ENCODE peak calls at places on chromosomes 4 and X, in four cellular contexts. Y is PC-3, W is breast epithelium, D is right lobe of liver. R is an unnamed sample. For H3K36me3, the result is how much of the 10 kb centered on the place peaks cover.

GRCh38 chr4:40454816-40455215 is 119.7 kb downstream of the CHRNA9 start:
- DNase-seq in Y (no peak), W (no peak), D (no peak), R (no peak)

GRCh38 chrX:18294893-18295292 is 59.6 kb downstream of the SCML2 start:
- DNase-seq in Y (no peak), W (no peak), D (no peak), R (no peak)

GRCh38 chrX:110748256-110748811 is 47.3 kb downstream of the CHRDL1 start:
- DNase-seq in Y (no peak), W (no peak), D (no peak), R (no peak)

GRCh38 chr4:133960975-133961374 is 240.6 kb downstream of the PABPC4L start:
- DNase-seq in Y (no peak), W (no peak), D (no peak), R (no peak)

GRCh38 chr4:158036998-158037397 is 135.8 kb downstream of the GASK1B start:
- DNase-seq in Y (no peak), W (no peak), D (no peak), R (no peak)

GRCh38 chrX:104315555-104315954 is 60.8 kb upstream of the ESX1 start:
- DNase-seq in Y (peak), W (no peak), D (no peak), R (no peak)

GRCh38 chrX:10620121-10620699 is at the start of gene MID1:
- DNase-seq in Y (peak), W (peak), D (peak), R (peak)

GRCh38 chr4:31539279-31540074 is 819.3 kb downstream of the PCDH7 start:
- DNase-seq in Y (no peak), W (no peak), D (no peak), R (no peak)

GRCh38 chrX:155009994-155010472 is 12.5 kb downstream of the F8 start:
- DNase-seq in Y (no peak), W (no peak), D (peak), R (no peak)

GRCh38 chrX:141732031-141732430 is 33.5 kb upstream of the SPANXD start:
- DNase-seq in Y (peak), W (no peak), D (no peak), R (no peak)

GRCh38 chr4:76689079-76689817 is 208.7 kb downstream of the SOWAHB start:
- DNase-seq in Y (peak), W (no peak), D (peak), R (peak)

GRCh38 chr4:76690906-76691275 is 207.1 kb downstream of the SOWAHB start:
- DNase-seq in Y (peak), W (no peak), D (no peak), R (no peak)

GRCh38 chr4:76691767-76692689 is 205.9 kb downstream of the SOWAHB start:
- DNase-seq in Y (no peak), W (no peak), D (no peak), R (no peak)

GRCh38 chr4:76688737-76689078 is 209.2 kb downstream of the SOWAHB start:
- DNase-seq in Y (peak), W (no peak), D (no peak), R (no peak)

DNA sequence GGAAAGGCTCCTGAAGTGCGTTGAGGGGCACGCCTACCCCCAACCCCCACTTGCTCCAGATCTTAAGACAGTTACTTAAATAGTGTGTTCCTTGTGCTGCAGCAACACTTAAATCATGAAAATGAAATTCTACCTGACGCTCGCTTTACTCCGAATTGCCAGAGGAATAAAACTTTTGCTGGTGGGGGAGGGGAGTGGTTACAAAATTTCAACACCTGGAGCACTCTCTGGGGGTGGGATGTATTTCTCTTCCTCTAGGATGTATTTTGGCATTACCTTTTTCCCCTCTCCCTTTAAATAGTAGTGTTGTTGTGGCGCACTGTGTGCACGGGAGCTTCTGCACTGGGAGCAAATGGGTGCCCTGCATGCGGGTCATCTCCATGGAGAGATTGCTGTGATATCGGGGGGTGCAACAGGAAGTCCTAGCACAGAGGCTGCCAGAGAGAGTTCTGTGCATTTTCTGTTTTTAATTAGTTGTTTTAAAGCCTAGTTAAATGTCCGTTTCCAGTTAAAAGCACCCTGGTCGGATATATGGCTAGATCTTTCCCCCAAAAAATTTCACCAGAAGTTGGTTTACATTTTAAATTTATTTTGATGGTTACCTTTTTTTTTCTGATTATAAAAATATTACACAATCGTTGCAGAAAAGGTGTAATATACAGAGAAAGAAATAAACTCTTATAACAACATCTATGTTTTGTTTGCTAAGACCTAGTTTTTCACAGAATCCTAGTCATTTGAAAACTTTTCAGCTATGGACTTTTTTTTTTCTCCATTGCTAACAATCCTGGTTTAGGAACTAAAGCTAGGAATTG is 207.6 kb downstream of the SOWAHB start:
- DNase-seq in Y (peak), W (no peak), D (no peak), R (no peak)
- H3K36me3 ChIP-seq in Y (under half), W (under half), D (under half), R (under half)

GRCh38 chr4:99564921-99565320 is 1.1 kb upstream of the TRMT10A start:
- DNase-seq in Y (no peak), W (no peak), D (no peak), R (no peak)

DNA sequence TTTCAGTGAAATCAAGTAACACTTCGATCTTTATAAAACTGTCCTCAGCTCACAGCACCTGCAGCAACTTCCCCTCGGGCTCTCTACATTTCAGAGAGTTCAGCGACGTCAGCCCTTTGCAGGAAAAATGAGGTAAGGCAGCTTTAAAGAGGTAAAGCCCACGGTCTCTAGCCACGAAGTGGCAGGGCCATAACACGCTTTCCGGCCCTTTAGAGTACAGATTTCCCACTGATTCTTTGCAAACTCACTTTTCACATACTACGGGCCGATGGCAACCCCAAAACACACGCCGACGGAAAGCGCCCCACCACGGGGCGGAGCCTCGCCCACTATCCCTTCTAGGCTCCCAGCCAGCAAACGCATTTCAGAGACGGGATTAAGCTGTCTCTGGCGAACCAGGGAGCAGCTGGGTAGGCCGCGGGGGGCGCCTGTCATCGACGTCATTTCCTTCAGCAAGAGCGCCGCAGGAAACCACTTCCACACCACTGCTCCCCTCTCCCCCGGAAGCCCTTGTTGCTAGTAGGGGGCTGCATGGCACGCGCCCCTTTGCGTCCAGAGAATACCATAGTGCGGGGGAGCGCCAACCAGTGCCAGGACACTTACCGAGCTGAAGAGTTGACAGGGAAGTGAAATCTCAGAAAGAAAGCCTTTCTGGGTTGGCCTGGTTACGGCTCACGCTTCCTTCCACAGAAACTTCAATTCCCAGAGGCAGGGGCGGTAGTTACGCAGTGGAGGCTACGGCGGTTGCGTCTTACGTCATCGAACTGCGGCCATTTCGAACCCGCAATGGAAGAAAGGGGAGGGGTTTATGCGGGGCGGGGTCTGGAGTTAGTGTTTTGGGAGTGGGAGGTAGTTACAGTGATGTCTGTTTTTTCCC is at the start of gene TRMT10A:
- DNase-seq in Y (peak), W (peak), D (peak), R (peak)
- TF ChIP-seq CTCF in Y (no peak), W (peak), D (no peak), R (no peak)

DNA sequence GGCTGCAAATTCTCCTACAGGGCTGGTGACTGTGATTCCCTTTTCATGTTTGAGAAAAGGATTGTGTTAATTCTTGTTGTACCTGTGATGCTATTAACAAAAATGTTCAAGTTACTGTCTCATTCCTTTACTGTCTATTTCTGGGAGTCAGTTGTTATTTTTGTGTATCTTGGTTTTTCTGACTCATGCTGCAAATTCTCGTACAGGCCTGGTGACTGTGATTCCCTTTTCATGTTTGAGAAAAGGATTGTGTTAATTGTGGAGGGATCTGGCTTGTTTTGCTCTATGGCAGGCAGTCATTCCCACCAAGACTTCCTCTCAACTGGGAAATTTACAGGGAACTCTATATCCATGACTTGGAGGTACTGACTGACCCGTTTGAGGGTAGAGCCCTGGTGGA is 693.4 kb upstream of the INTU start:
- DNase-seq in Y (peak), W (no peak), D (no peak), R (no peak)
- H3K27ac ChIP-seq in Y (no peak), W (no peak), D (no peak), R (no peak)

GRCh38 chr4:37421614-37422013 is 177.1 kb downstream of the NWD2 start:
- DNase-seq in Y (no peak), W (no peak), D (no peak), R (no peak)
- H3K36me3 ChIP-seq in Y (under half), W (under half), D (under half), R (under half)

GRCh38 chr4:10066704-10067651 is 45.7 kb upstream of the SLC2A9 start:
- DNase-seq in Y (no peak), W (no peak), D (no peak), R (no peak)

GRCh38 chr4:10066206-10066605 is 44.9 kb upstream of the SLC2A9 start:
- DNase-seq in Y (no peak), W (no peak), D (no peak), R (no peak)

GRCh38 chr4:10061650-10062415 is 40.5 kb upstream of the SLC2A9 start:
- DNase-seq in Y (peak), W (no peak), D (no peak), R (no peak)

GRCh38 chr4:10058371-10058770 is 37.1 kb upstream of the SLC2A9 start:
- DNase-seq in Y (no peak), W (no peak), D (no peak), R (no peak)

DNA sequence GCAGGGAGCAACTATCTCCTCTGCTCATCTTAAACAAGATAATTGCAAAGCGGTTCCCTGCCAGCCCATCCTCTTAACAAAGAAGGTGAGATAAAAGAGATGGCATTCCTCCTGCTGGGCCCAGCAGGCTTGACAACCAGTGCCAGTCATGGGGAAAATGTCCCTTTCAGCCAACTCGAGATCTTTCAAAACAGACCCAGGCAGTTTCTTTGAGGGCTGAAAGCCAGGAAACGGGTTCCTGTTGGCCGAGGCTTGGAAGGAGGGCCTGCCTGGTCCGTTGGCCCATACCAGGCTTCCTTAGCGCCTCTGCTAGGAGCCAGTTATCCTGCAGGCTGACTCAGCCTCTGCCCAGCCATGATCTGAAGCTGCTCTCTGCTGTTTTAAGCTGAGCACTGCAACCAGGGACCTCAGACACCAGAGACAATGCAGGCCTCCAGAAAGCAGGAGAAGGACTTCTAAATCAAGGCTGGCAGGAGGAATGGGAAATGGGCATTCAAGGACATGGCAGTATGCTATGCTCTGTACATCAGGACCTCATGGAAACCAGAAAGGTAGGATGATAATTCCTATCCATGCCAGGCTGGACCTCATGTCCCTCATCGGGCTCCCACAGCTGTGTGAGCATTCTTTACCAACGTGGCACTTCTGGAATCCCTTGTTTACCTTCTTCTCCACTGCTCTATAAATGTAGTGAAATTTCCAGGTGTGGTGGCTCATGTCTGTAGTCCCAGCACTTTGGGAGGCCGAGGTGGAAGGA is 42.4 kb upstream of the SLC2A9 start:
- DNase-seq in Y (peak), W (no peak), D (peak), R (no peak)
- TF ChIP-seq CTCF in Y (peak), W (peak), D (peak), R (peak)

GRCh38 chr4:153572609-153573008 is 106.4 kb downstream of the TMEM131L start:
- DNase-seq in Y (no peak), W (no peak), D (no peak), R (no peak)
- H3K27ac ChIP-seq in Y (no peak), W (no peak), D (no peak), R (no peak)

GRCh38 chr4:7244343-7244680 is 52.0 kb downstream of the SORCS2 start:
- DNase-seq in Y (no peak), W (no peak), D (no peak), R (no peak)
- H3K36me3 ChIP-seq in Y (under half), W (under half), D (under half), R (under half)

GRCh38 chrX:72111011-72111708 is 20.6 kb downstream of the RTL5 start:
- DNase-seq in Y (no peak), W (no peak), D (peak), R (no peak)

GRCh38 chrX:72107841-72108590 is 23.7 kb downstream of the RTL5 start:
- DNase-seq in Y (no peak), W (no peak), D (no peak), R (no peak)

GRCh38 chrX:72107320-72107719 is 24.4 kb downstream of the RTL5 start:
- DNase-seq in Y (peak), W (no peak), D (peak), R (no peak)

GRCh38 chrX:72110051-72110926 is 21.4 kb downstream of the RTL5 start:
- DNase-seq in Y (no peak), W (no peak), D (no peak), R (no peak)

GRCh38 chrX:72108666-72109065 is 23.0 kb downstream of the RTL5 start:
- DNase-seq in Y (no peak), W (no peak), D (no peak), R (no peak)
- TF ChIP-seq CTCF in Y (no peak), W (no peak), D (no peak), R (no peak)

R was measured in upper lobe of right lung.